ENCODE peak calls at places on chromosomes 2 and 18, in eight cellular contexts. I is NCI-H774; E is amniotic epithelial cell; P is naive thymus-derived CD8-positive, alpha-beta T cell; O is AG10803; Y is CD4-positive, alpha-beta T cell; C is T-cell; Q is G401. A is an unnamed sample.

GRCh38 chr18:67862069-67862468 is 345.5 kb upstream of the DSEL start:
- DNase-seq in Q (no peak), P (no peak), C (no peak), I (no peak), O (peak; percentile 70), Y (no peak), E (peak; percentile 4), A (no peak)

GRCh38 chr2:102619414-102620319 is at the start of gene SLC9A2:
- DNase-seq in E (no peak), Y (no peak), O (no peak), Q (no peak), P (no peak), I (no peak), C (no peak), A (peak; percentile 82)

GRCh38 chr2:132519566-132519965 is 103.0 kb downstream of the GPR39 start:
- DNase-seq in E (no peak), Y (no peak), I (no peak), Q (no peak), C (no peak), P (no peak), O (no peak), A (no peak)

GRCh38 chr2:86396304-86396785 is 44.8 kb upstream of the KDM3A start:
- DNase-seq in E (peak; percentile 63), Q (peak; percentile 41), Y (no peak), I (no peak), O (peak; percentile 9), C (no peak), P (no peak), A (peak; percentile 55)

GRCh38 chr2:120389036-120389391 is 43.1 kb downstream of the INHBB start:
- DNase-seq in Y (no peak), E (no peak), Q (no peak), P (no peak), C (no peak), I (no peak), O (no peak), A (peak; percentile 41)

GRCh38 chr18:79361766-79362522 is 33.8 kb upstream of the NFATC1 start:
- DNase-seq in O (no peak), C (no peak), Y (no peak), P (no peak), Q (no peak), E (peak; percentile 65), I (no peak), A (peak; percentile 31)

GRCh38 chr2:164257794-164258193 is 363.5 kb downstream of the GRB14 start:
- DNase-seq in Q (no peak), P (no peak), O (no peak), E (no peak), I (no peak), Y (no peak), C (no peak), A (no peak)

GRCh38 chr2:234357666-234358065 is 139.2 kb downstream of the ARL4C start:
- DNase-seq in Y (no peak), Q (no peak), C (no peak), I (no peak), E (no peak), P (no peak), O (no peak), A (no peak)

A was measured in endodermal cell.